ENCODE peak calls at places on chromosomes 11 and 22, in five cellular contexts. Y is kidney, J is choroid plexus epithelial cell, G is nephron progenitor cell, H is omental fat pad. B is an unnamed sample.

GRCh38 chr22:38086001-38086845 is 2.2 kb upstream of the SLC16A8 start:
- DNase-seq in Y (peak), J (no peak), G (no peak), H (no peak), B (no peak)

GRCh38 chr11:68312780-68313573 is 586 bp downstream of the LRP5 start:
- DNase-seq in Y (no peak), J (no peak), G (peak), H (no peak), B (peak)

GRCh38 chr11:11502303-11502828 is 119.4 kb downstream of the GALNT18 start:
- DNase-seq in Y (no peak), J (no peak), G (no peak), H (no peak), B (no peak)

GRCh38 chr11:1039481-1040427 is 3.2 kb upstream of the MUC6 start:
- DNase-seq in Y (no peak), J (no peak), G (no peak), H (no peak), B (no peak)

GRCh38 chr11:968822-969221 is 43.2 kb downstream of the AP2A2 start:
- DNase-seq in Y (peak), J (no peak), G (no peak), H (no peak), B (no peak)

GRCh38 chr11:4480577-4481539 is 1.6 kb upstream of the OR52K1 start:
- DNase-seq in Y (no peak), J (peak), G (no peak), H (no peak), B (peak)

GRCh38 chr11:35826949-35827348 is 116.9 kb upstream of the LDLRAD3 start:
- DNase-seq in Y (no peak), J (no peak), G (no peak), H (no peak), B (no peak)

GRCh38 chr22:24965822-24966626 is 13.5 kb downstream of the KIAA1671 start:
- DNase-seq in Y (peak), J (peak), G (no peak), H (no peak), B (no peak)

GRCh38 chr11:1305558-1306056 is 3.8 kb downstream of the TOLLIP start:
- DNase-seq in Y (no peak), J (no peak), G (no peak), H (no peak), B (no peak)

GRCh38 chr22:29541845-29542244 is 11.7 kb downstream of the THOC5 start:
- DNase-seq in Y (no peak), J (no peak), G (no peak), H (no peak), B (no peak)

GRCh38 chr22:30015846-30016245 is 64.4 kb upstream of the HORMAD2 start:
- DNase-seq in Y (no peak), J (peak), G (no peak), H (no peak), B (no peak)

GRCh38 chr11:85918910-85919794 is 64.0 kb downstream of the CCDC83 start:
- DNase-seq in Y (no peak), J (peak), G (no peak), H (no peak), B (no peak)

GRCh38 chr11:12201016-12201985 is 90.9 kb downstream of the MICAL2 start:
- DNase-seq in Y (peak), J (peak), G (no peak), H (no peak), B (no peak)

GRCh38 chr11:130531061-130531460 is 82.6 kb downstream of the ADAMTS15 start:
- DNase-seq in Y (no peak), J (peak), G (no peak), H (no peak), B (no peak)
- TF ChIP-seq CTCF in Y (no peak), J (no peak), G (no peak), H (no peak), B (no peak)

GRCh38 chr11:128555606-128556005 is 31.8 kb downstream of the ETS1 start:
- DNase-seq in Y (no peak), J (peak), G (no peak), H (no peak), B (no peak)
- TF ChIP-seq CTCF in Y (peak), J (peak), G (no peak), H (no peak), B (no peak)

GRCh38 chr11:128484172-128484571 is 103.2 kb downstream of the ETS1 start:
- DNase-seq in Y (no peak), J (no peak), G (no peak), H (no peak), B (no peak)
- TF ChIP-seq CTCF in Y (no peak), J (no peak), G (no peak), H (no peak), B (no peak)

GRCh38 chr11:69703711-69704507 is at the start of gene FGF19:
- DNase-seq in Y (no peak), J (no peak), G (peak), H (no peak), B (peak)

GRCh38 chr11:69705246-69705856 is 1.5 kb upstream of the FGF19 start:
- DNase-seq in Y (no peak), J (no peak), G (no peak), H (no peak), B (no peak)

GRCh38 chr11:69705901-69706787 is 2.3 kb upstream of the FGF19 start:
- DNase-seq in Y (no peak), J (no peak), G (peak), H (no peak), B (no peak)

GRCh38 chr11:69702769-69703510 is 882 bp downstream of the FGF19 start:
- DNase-seq in Y (no peak), J (no peak), G (peak), H (no peak), B (no peak)

GRCh38 chr11:69704508-69705245 is 855 bp upstream of the FGF19 start:
- DNase-seq in Y (no peak), J (peak), G (peak), H (no peak), B (peak)
- TF ChIP-seq CTCF in Y (peak), J (peak), G (peak), H (no peak), B (peak)

DNA sequence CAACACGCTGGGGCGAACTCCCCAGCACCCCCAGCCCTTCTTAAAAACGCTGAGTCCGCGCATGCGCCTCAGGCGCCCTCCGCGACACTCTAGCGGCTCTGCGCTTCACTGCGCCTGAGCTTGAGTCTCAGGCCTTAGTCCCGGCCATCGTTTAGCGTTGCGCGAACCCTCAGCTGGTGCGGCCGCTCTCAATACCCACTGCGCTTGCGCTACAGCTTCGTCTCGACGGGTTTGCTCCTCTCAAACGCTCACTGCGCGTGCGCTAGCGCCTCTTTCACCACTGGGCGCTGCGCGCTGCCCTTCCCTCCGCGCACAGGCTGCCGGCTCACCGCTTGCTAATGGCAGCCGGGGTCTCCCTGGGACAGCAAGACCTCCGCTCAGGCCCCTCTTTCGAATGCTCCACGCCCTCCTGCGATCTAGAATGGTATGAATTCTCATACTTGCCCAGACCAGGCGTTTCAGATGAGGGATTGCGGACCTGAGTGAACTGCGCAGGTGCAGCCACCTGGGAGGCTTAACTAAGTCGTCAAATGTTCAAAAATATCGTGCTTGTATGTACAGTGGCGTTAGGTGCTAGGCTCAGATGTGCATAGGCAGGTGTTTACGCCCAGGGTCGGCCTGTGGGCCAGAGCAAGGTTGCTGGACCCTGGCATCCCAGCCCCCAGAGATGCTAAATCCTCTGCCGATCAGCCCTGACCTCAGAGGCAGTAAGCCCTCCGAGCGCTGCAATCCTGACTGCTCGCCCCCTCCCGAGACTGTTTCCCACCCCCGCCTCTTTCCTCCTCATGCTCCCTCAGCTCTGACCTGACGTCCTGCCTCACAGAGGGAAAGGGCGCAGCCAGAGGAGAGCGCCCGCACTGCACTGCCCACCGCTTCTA is at the start of gene SLC2A11:
- DNase-seq in Y (peak), J (peak), G (peak), H (peak), B (peak)
- TF ChIP-seq CTCF in Y (peak), J (peak), G (no peak), H (no peak), B (peak)

DNA sequence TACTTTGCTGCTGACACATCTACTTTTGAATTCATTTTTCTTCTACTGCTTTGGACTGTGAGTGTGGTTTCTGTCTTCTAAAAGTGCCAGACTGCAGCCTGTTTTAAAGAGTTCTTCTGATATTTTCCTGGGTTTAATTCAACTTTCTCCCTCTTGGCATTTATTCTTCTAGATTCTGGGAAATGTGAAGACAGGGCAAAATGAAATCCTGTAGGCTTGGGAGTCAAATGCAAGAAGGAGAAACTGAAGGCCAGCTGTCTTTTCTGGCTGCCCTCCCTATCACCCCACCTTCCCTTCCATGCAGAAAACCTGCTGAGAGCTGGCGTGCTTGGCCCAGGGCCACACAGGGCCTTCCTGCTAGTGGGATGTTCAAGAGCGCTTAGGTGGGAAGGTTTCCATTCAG is 7.6 kb downstream of the ZNF70 start:
- DNase-seq in Y (no peak), J (peak), G (no peak), H (no peak), B (no peak)
- TF ChIP-seq CTCF in Y (no peak), J (no peak), G (no peak), H (no peak), B (no peak)

GRCh38 chr11:113540416-113541330 is 65.5 kb upstream of the DRD2 start:
- DNase-seq in Y (no peak), J (no peak), G (no peak), H (no peak), B (no peak)
- TF ChIP-seq CTCF in Y (no peak), J (peak), G (no peak), H (no peak), B (no peak)

GRCh38 chr11:119266063-119266462 is 50.9 kb downstream of the MCAM start:
- DNase-seq in Y (no peak), J (no peak), G (no peak), H (no peak), B (no peak)

GRCh38 chr11:119263352-119263940 is 53.5 kb downstream of the MCAM start:
- DNase-seq in Y (no peak), J (peak), G (no peak), H (no peak), B (no peak)

GRCh38 chr11:119266517-119267255 is 50.2 kb downstream of the MCAM start:
- DNase-seq in Y (no peak), J (no peak), G (no peak), H (no peak), B (no peak)

GRCh38 chr11:119258983-119259382 is 52.8 kb downstream of the CBL start:
- DNase-seq in Y (no peak), J (no peak), G (no peak), H (no peak), B (no peak)

GRCh38 chr11:119262668-119263351 is 54.1 kb downstream of the MCAM start:
- DNase-seq in Y (no peak), J (peak), G (no peak), H (no peak), B (peak)
- TF ChIP-seq CTCF in Y (no peak), J (peak), G (no peak), H (no peak), B (peak)

GRCh38 chr11:97610854-97611253 is 1221.0 kb downstream of the JRKL start:
- DNase-seq in Y (no peak), J (no peak), G (no peak), H (no peak), B (no peak)
- TF ChIP-seq CTCF in Y (no peak), J (no peak), G (no peak), H (no peak), B (no peak)

B was measured in activated CD8-positive, alpha-beta T cell treated with anti-CD3 and anti-CD28 coated beads for 36 hours.